ENCODE peak calls at places on chromosomes 4 and X, in ten cellular contexts. M is transverse colon; Z is activated CD8-positive, alpha-beta memory T cell treated with anti-CD3 and anti-CD28 coated beads for 4 hours; W is iPS-NIHi11; U is SK-N-SH; K is H54; F is amniotic epithelial cell; J is stimulated activated naive CD4-positive, alpha-beta T cell; H is amygdala; Q is dermis microvascular lymphatic vessel endothelial cell. L is an unnamed sample.

GRCh38 chr4:102344520-102344954 is 745 bp downstream of the SLC39A8 start:
- DNase-seq in Z (peak; percentile 20), F (peak; percentile 38), M (peak; percentile 71), H (no peak), J (peak; percentile 76), Q (peak; percentile 48), U (peak; percentile 84), W (peak; percentile 73), K (peak; percentile 29), L (peak; percentile 26)

GRCh38 chr4:130333241-130333759 is 1237.3 kb downstream of the C4orf33 start:
- DNase-seq in K (no peak), M (no peak), Z (no peak), H (no peak), J (no peak), F (no peak), W (no peak), Q (no peak), U (no peak), L (no peak)

GRCh38 chrX:110045421-110045820 is 42.5 kb downstream of the TMEM164 start:
- DNase-seq in M (no peak), U (no peak), W (no peak), J (no peak), Q (no peak), Z (no peak), F (no peak), K (no peak), H (no peak), L (no peak)

GRCh38 chr4:169416461-169416860 is 145.7 kb upstream of the SH3RF1 start:
- DNase-seq in Q (no peak), F (no peak), U (no peak), H (no peak), W (no peak), M (no peak), Z (no peak), J (no peak), K (no peak), L (no peak)

GRCh38 chr4:94653984-94654609 is 103.7 kb upstream of the BMPR1B start:
- DNase-seq in K (no peak), M (no peak), Z (no peak), U (no peak), H (no peak), F (no peak), J (no peak), Q (no peak), W (no peak), L (no peak)

GRCh38 chr4:69617083-69617694 is 22.3 kb downstream of the UGT2A2 start:
- DNase-seq in Q (peak; percentile 6), M (no peak), K (no peak), J (no peak), U (no peak), Z (no peak), H (no peak), W (peak; percentile 22), F (peak; percentile 67), L (peak; percentile 18)

GRCh38 chrX:2703991-2704369 is 12.9 kb downstream of the CD99 start:
- DNase-seq in W (no peak), J (no peak), M (peak; percentile 55), Q (peak; percentile 79), H (no peak), U (no peak), F (no peak), K (no peak), Z (no peak), L (peak; percentile 51)

GRCh38 chrX:126770179-126770578 is 49.4 kb upstream of the PRR32 start:
- DNase-seq in W (peak; percentile 51), F (no peak), K (no peak), M (no peak), H (no peak), Z (no peak), J (no peak), Q (peak; percentile 0), U (peak; percentile 22), L (no peak)

GRCh38 chrX:57817302-57817701 is 93.0 kb downstream of the ZXDA start:
- DNase-seq in J (no peak), M (no peak), H (no peak), Q (peak; percentile 4), F (no peak), K (no peak), U (no peak), Z (no peak), W (no peak), L (no peak)

GRCh38 chr4:40848251-40848650 is 98.5 kb downstream of the NSUN7 start:
- DNase-seq in Z (no peak), Q (no peak), J (no peak), W (no peak), H (no peak), U (no peak), K (no peak), F (no peak), M (no peak), L (no peak)

GRCh38 chrX:147838465-147839131 is 73.1 kb upstream of the FMR1 start:
- DNase-seq in F (no peak), W (peak; percentile 5), Z (no peak), K (no peak), J (no peak), H (no peak), U (no peak), Q (peak; percentile 0), M (no peak), L (peak; percentile 9)

GRCh38 chrX:110114260-110114776 is 111.4 kb downstream of the TMEM164 start:
- DNase-seq in Z (no peak), W (no peak), J (no peak), Q (no peak), U (no peak), F (no peak), M (no peak), K (no peak), H (no peak), L (no peak)

GRCh38 chr4:147863808-147864472 is 132.1 kb downstream of the ARHGAP10 start:
- DNase-seq in Z (no peak), Q (peak; percentile 42), F (no peak), K (no peak), J (no peak), U (no peak), M (no peak), W (no peak), H (no peak), L (no peak)

GRCh38 chrX:131828482-131828881 is 194.6 kb upstream of the STK26 start:
- DNase-seq in H (no peak), U (no peak), J (no peak), K (no peak), M (no peak), Z (no peak), Q (no peak), W (no peak), F (no peak), L (no peak)

GRCh38 chr4:167234388-167234881 is at the start of gene SPOCK3:
- DNase-seq in W (peak; percentile 58), U (peak; percentile 61), M (no peak), H (peak; percentile 53), Z (no peak), J (no peak), F (peak; percentile 35), Q (peak; percentile 5), K (peak; percentile 42), L (peak; percentile 40)

GRCh38 chr4:164012396-164013027 is 518.0 kb downstream of the TMA16 start:
- DNase-seq in H (no peak), Q (no peak), U (peak; percentile 12), K (peak; percentile 5), M (no peak), W (peak; percentile 49), J (no peak), F (peak; percentile 39), Z (no peak), L (peak; percentile 28)

GRCh38 chrX:39736219-39737211 is 361.2 kb downstream of the BCOR start:
- DNase-seq in M (peak; percentile 53), Q (peak; percentile 92), F (peak; percentile 17), U (peak; percentile 35), H (no peak), W (no peak), Z (no peak), K (peak; percentile 29), J (no peak), L (peak; percentile 56)

GRCh38 chr4:151331276-151332042 is 6.1 kb upstream of the SH3D19 start:
- DNase-seq in K (peak; percentile 17), F (peak; percentile 80), Z (no peak), U (no peak), Q (peak; percentile 20), H (no peak), W (no peak), J (no peak), M (no peak), L (peak; percentile 53)

GRCh38 chr4:40316333-40316781 is 18.8 kb upstream of the CHRNA9 start:
- DNase-seq in K (no peak), U (no peak), M (no peak), Z (no peak), Q (peak; percentile 93), J (no peak), H (no peak), W (no peak), F (peak; percentile 96), L (peak; percentile 59)

GRCh38 chr4:34720563-34720962 is 1523.8 kb downstream of the ARAP2 start:
- DNase-seq in Z (no peak), J (no peak), Q (peak; percentile 3), U (peak; percentile 1), W (peak; percentile 17), H (no peak), F (peak; percentile 65), K (peak; percentile 2), M (no peak), L (peak; percentile 41)

GRCh38 chr4:184952522-184952921 is 65.8 kb upstream of the HELT start:
- DNase-seq in Z (no peak), J (no peak), U (no peak), H (no peak), F (no peak), M (no peak), K (no peak), Q (no peak), W (no peak), L (no peak)

GRCh38 chr4:125070869-125071268 is 243.9 kb upstream of the FAT4 start:
- DNase-seq in F (peak; percentile 6), M (no peak), J (no peak), K (no peak), H (no peak), Q (no peak), W (no peak), U (no peak), Z (no peak), L (no peak)

GRCh38 chr4:139453041-139453370 is 915 bp upstream of the RAB33B start:
- DNase-seq in Z (peak; percentile 27), M (peak; percentile 69), U (no peak), J (no peak), K (no peak), W (peak; percentile 62), Q (peak; percentile 79), H (no peak), F (peak; percentile 71), L (peak; percentile 75)

GRCh38 chr4:25486171-25486570 is 109.1 kb downstream of the ANAPC4 start:
- DNase-seq in K (no peak), J (no peak), M (no peak), F (no peak), H (no peak), W (no peak), Q (peak; percentile 86), U (no peak), Z (no peak), L (no peak)

GRCh38 chrX:94676285-94676684 is 1002.3 kb downstream of the FAM133A start:
- DNase-seq in Z (no peak), F (no peak), U (no peak), Q (no peak), M (no peak), W (no peak), J (no peak), H (no peak), K (no peak), L (no peak)

GRCh38 chr4:95267081-95267480 is 281.7 kb downstream of the UNC5C start:
- DNase-seq in F (peak; percentile 23), H (no peak), Z (no peak), M (no peak), W (no peak), Q (peak; percentile 33), K (peak; percentile 8), J (no peak), U (no peak), L (peak; percentile 62)

GRCh38 chr4:74855879-74856278 is 61.6 kb upstream of the BTC start:
- DNase-seq in Q (no peak), J (no peak), K (no peak), Z (no peak), F (no peak), W (no peak), H (no peak), M (no peak), U (no peak), L (peak; percentile 9)

GRCh38 chr4:16685536-16685935 is 212.9 kb downstream of the LDB2 start:
- DNase-seq in M (no peak), F (no peak), K (no peak), Q (peak; percentile 10), H (no peak), U (no peak), J (no peak), W (no peak), Z (no peak), L (no peak)

L was measured in A172.